ENCODE peak calls at places on chromosomes 11 and 22, in five cellular contexts. One of them, this sample, is unnamed.

GRCh38 chr22:44292007-44292370 is 20.8 kb downstream of the SHISAL1 start:
- DNase-seq in stromal cell of bone marrow: no peak
- DNase-seq in fibroblast of gingiva: no peak
- DNase-seq in Ammon's horn: no peak
- DNase-seq in NCI-H345: no peak
- DNase-seq in this sample: no peak

GRCh38 chr11:126647735-126648134 is 292.2 kb downstream of the ST3GAL4 start:
- DNase-seq in Ammon's horn: no peak
- DNase-seq in NCI-H345: no peak
- DNase-seq in fibroblast of gingiva: no peak
- DNase-seq in stromal cell of bone marrow: peak; percentile 74
- DNase-seq in this sample: no peak

GRCh38 chr11:14366936-14367335 is 8.0 kb upstream of the RRAS2 start:
- DNase-seq in Ammon's horn: no peak
- DNase-seq in fibroblast of gingiva: no peak
- DNase-seq in stromal cell of bone marrow: no peak
- DNase-seq in NCI-H345: no peak
- DNase-seq in this sample: no peak

GRCh38 chr11:133957926-133958325 is 1.2 kb upstream of the IGSF9B start:
- DNase-seq in fibroblast of gingiva: no peak
- DNase-seq in Ammon's horn: no peak
- DNase-seq in NCI-H345: no peak
- DNase-seq in stromal cell of bone marrow: no peak
- DNase-seq in this sample: no peak

GRCh38 chr11:17014774-17015638 is 792 bp upstream of the PLEKHA7 start:
- DNase-seq in Ammon's horn: no peak
- DNase-seq in NCI-H345: peak; percentile 55
- DNase-seq in fibroblast of gingiva: no peak
- DNase-seq in stromal cell of bone marrow: no peak
- DNase-seq in this sample: peak; percentile 3

GRCh38 chr11:1197431-1197885 is 25.4 kb upstream of the MUC5B start:
- DNase-seq in Ammon's horn: no peak
- DNase-seq in fibroblast of gingiva: no peak
- DNase-seq in NCI-H345: no peak
- DNase-seq in stromal cell of bone marrow: no peak
- DNase-seq in this sample: no peak

GRCh38 chr11:24356501-24356900 is 140.4 kb upstream of the LUZP2 start:
- DNase-seq in fibroblast of gingiva: no peak
- DNase-seq in Ammon's horn: no peak
- DNase-seq in NCI-H345: no peak
- DNase-seq in stromal cell of bone marrow: no peak
- DNase-seq in this sample: no peak

GRCh38 chr11:11895672-11896071 is 53.9 kb downstream of the USP47 start:
- DNase-seq in Ammon's horn: no peak
- DNase-seq in fibroblast of gingiva: peak; percentile 20
- DNase-seq in stromal cell of bone marrow: no peak
- DNase-seq in NCI-H345: no peak
- DNase-seq in this sample: no peak

This sample was measured in cerebellar cortex.